ENCODE peak calls at places on chromosomes 5 and 9, in ten cellular contexts. One of them, this sample, is unnamed.

GRCh38 chr5:16616536-16617271 is at the start of gene RETREG1:
- DNase-seq in lower leg skin: peak
- DNase-seq in gastrocnemius medialis: no peak
- DNase-seq in HepG2: no peak
- DNase-seq in A549: peak
- DNase-seq in heart left ventricle: peak
- DNase-seq in right lobe of liver: peak
- DNase-seq in H1: peak
- DNase-seq in ovary: peak
- DNase-seq in stomach: peak
- DNase-seq in this sample: peak

GRCh38 chr9:117405950-117406705 is 8.7 kb downstream of the ASTN2 start:
- DNase-seq in HepG2: no peak
- DNase-seq in lower leg skin: no peak
- DNase-seq in heart left ventricle: no peak
- DNase-seq in right lobe of liver: no peak
- DNase-seq in H1: no peak
- DNase-seq in stomach: no peak
- DNase-seq in ovary: no peak
- DNase-seq in gastrocnemius medialis: no peak
- DNase-seq in A549: no peak
- DNase-seq in this sample: no peak

GRCh38 chr5:31492824-31493223 is 39.1 kb downstream of the DROSHA start:
- DNase-seq in heart left ventricle: no peak
- DNase-seq in stomach: no peak
- DNase-seq in gastrocnemius medialis: no peak
- DNase-seq in lower leg skin: no peak
- DNase-seq in A549: no peak
- DNase-seq in ovary: no peak
- DNase-seq in H1: no peak
- DNase-seq in right lobe of liver: no peak
- DNase-seq in HepG2: no peak
- DNase-seq in this sample: no peak

GRCh38 chr5:157961828-157962390 is 103.0 kb upstream of the CLINT1 start:
- DNase-seq in stomach: no peak
- DNase-seq in ovary: no peak
- DNase-seq in HepG2: no peak
- DNase-seq in H1: no peak
- DNase-seq in heart left ventricle: no peak
- DNase-seq in gastrocnemius medialis: no peak
- DNase-seq in right lobe of liver: no peak
- DNase-seq in lower leg skin: no peak
- DNase-seq in A549: no peak
- DNase-seq in this sample: no peak

GRCh38 chr5:158273035-158273434 is 414.1 kb upstream of the CLINT1 start:
- DNase-seq in right lobe of liver: no peak
- DNase-seq in A549: no peak
- DNase-seq in H1: no peak
- DNase-seq in HepG2: no peak
- DNase-seq in heart left ventricle: no peak
- DNase-seq in gastrocnemius medialis: no peak
- DNase-seq in lower leg skin: no peak
- DNase-seq in ovary: no peak
- DNase-seq in stomach: no peak
- DNase-seq in this sample: no peak

GRCh38 chr5:38738898-38739743 is 106.7 kb upstream of the OSMR start:
- DNase-seq in H1: no peak
- DNase-seq in right lobe of liver: no peak
- DNase-seq in A549: no peak
- DNase-seq in lower leg skin: no peak
- DNase-seq in HepG2: no peak
- DNase-seq in gastrocnemius medialis: no peak
- DNase-seq in stomach: no peak
- DNase-seq in ovary: no peak
- DNase-seq in heart left ventricle: no peak
- DNase-seq in this sample: no peak

GRCh38 chr5:140207250-140207954 is 32.4 kb downstream of the CYSTM1 start:
- DNase-seq in HepG2: no peak
- DNase-seq in A549: no peak
- DNase-seq in right lobe of liver: no peak
- DNase-seq in H1: no peak
- DNase-seq in stomach: no peak
- DNase-seq in lower leg skin: no peak
- DNase-seq in ovary: no peak
- DNase-seq in gastrocnemius medialis: no peak
- DNase-seq in heart left ventricle: no peak
- DNase-seq in this sample: no peak

GRCh38 chr5:180607861-180608571 is 16.7 kb upstream of the SCGB3A1 start:
- DNase-seq in gastrocnemius medialis: no peak
- DNase-seq in A549: no peak
- DNase-seq in HepG2: peak
- DNase-seq in ovary: no peak
- DNase-seq in H1: no peak
- DNase-seq in right lobe of liver: no peak
- DNase-seq in heart left ventricle: no peak
- DNase-seq in stomach: no peak
- DNase-seq in lower leg skin: no peak
- DNase-seq in this sample: no peak

GRCh38 chr9:123311250-123311753 is 42.9 kb upstream of the STRBP start:
- DNase-seq in H1: no peak
- DNase-seq in gastrocnemius medialis: peak
- DNase-seq in stomach: no peak
- DNase-seq in heart left ventricle: no peak
- DNase-seq in HepG2: no peak
- DNase-seq in ovary: no peak
- DNase-seq in lower leg skin: no peak
- DNase-seq in A549: no peak
- DNase-seq in right lobe of liver: no peak
- DNase-seq in this sample: no peak

GRCh38 chr9:90000925-90001324 is 396.1 kb downstream of the GADD45G start:
- DNase-seq in right lobe of liver: no peak
- DNase-seq in gastrocnemius medialis: no peak
- DNase-seq in heart left ventricle: no peak
- DNase-seq in A549: no peak
- DNase-seq in HepG2: no peak
- DNase-seq in lower leg skin: no peak
- DNase-seq in stomach: no peak
- DNase-seq in H1: no peak
- DNase-seq in ovary: no peak
- DNase-seq in this sample: no peak

GRCh38 chr5:80871541-80871961 is 88.6 kb upstream of the RASGRF2 start:
- DNase-seq in stomach: no peak
- DNase-seq in ovary: no peak
- DNase-seq in heart left ventricle: no peak
- DNase-seq in right lobe of liver: no peak
- DNase-seq in HepG2: peak
- DNase-seq in H1: no peak
- DNase-seq in lower leg skin: no peak
- DNase-seq in A549: peak
- DNase-seq in gastrocnemius medialis: no peak
- DNase-seq in this sample: no peak

GRCh38 chr9:76373173-76373771 is 21.0 kb downstream of the RFK start:
- DNase-seq in right lobe of liver: peak
- DNase-seq in A549: peak
- DNase-seq in H1: no peak
- DNase-seq in ovary: no peak
- DNase-seq in lower leg skin: peak
- DNase-seq in stomach: peak
- DNase-seq in HepG2: peak
- DNase-seq in heart left ventricle: peak
- DNase-seq in gastrocnemius medialis: peak
- DNase-seq in this sample: peak

DNA sequence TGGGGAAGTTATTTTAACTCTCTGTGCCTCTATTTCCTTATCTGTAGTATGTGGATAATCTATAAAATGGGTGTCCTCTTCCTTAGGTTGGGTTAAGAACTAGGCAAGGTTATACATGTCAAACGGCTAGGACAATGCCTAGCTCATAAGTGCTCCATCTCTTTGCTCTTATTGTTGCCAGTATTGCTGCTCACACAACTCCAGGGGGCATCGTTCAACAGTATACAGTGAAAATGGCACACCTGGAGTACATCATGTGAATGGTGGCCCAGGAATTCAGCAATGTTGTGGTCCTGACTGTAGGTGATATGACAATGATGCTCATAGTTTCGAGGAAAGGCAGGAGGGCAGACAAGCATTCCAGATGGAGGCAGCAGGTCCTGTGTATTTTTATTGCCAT is 30.1 kb downstream of the SLIT3 start:
- DNase-seq in right lobe of liver: no peak
- DNase-seq in ovary: no peak
- DNase-seq in A549: no peak
- DNase-seq in lower leg skin: no peak
- DNase-seq in stomach: no peak
- DNase-seq in HepG2: no peak
- DNase-seq in gastrocnemius medialis: no peak
- DNase-seq in heart left ventricle: no peak
- DNase-seq in H1: no peak
- DNase-seq in this sample: no peak
- TF ChIP-seq CTCF in right lobe of liver: no peak
- TF ChIP-seq CTCF in ovary: no peak
- TF ChIP-seq CTCF in A549: peak
- TF ChIP-seq CTCF in lower leg skin: no peak
- TF ChIP-seq CTCF in stomach: no peak
- TF ChIP-seq CTCF in HepG2: no peak
- TF ChIP-seq CTCF in gastrocnemius medialis: no peak
- TF ChIP-seq CTCF in heart left ventricle: no peak
- TF ChIP-seq CTCF in H1: no peak
- TF ChIP-seq CTCF in this sample: no peak

GRCh38 chr5:110735545-110735944 is 3.3 kb upstream of the SLC25A46 start:
- DNase-seq in ovary: no peak
- DNase-seq in heart left ventricle: no peak
- DNase-seq in right lobe of liver: no peak
- DNase-seq in gastrocnemius medialis: no peak
- DNase-seq in HepG2: no peak
- DNase-seq in lower leg skin: no peak
- DNase-seq in H1: no peak
- DNase-seq in A549: no peak
- DNase-seq in stomach: no peak
- DNase-seq in this sample: no peak

GRCh38 chr5:110738503-110738811 is 350 bp upstream of the SLC25A46 start:
- DNase-seq in heart left ventricle: no peak
- DNase-seq in gastrocnemius medialis: no peak
- DNase-seq in HepG2: no peak
- DNase-seq in lower leg skin: no peak
- DNase-seq in right lobe of liver: no peak
- DNase-seq in stomach: no peak
- DNase-seq in ovary: no peak
- DNase-seq in A549: peak
- DNase-seq in H1: no peak
- DNase-seq in this sample: no peak

GRCh38 chr5:110736763-110737162 is 2.0 kb upstream of the SLC25A46 start:
- DNase-seq in heart left ventricle: no peak
- DNase-seq in stomach: no peak
- DNase-seq in gastrocnemius medialis: no peak
- DNase-seq in ovary: no peak
- DNase-seq in A549: no peak
- DNase-seq in H1: no peak
- DNase-seq in lower leg skin: no peak
- DNase-seq in HepG2: no peak
- DNase-seq in right lobe of liver: no peak
- DNase-seq in this sample: no peak

GRCh38 chr5:110738812-110739651 is at the start of gene SLC25A46:
- DNase-seq in A549: peak
- DNase-seq in right lobe of liver: peak
- DNase-seq in stomach: peak
- DNase-seq in H1: peak
- DNase-seq in heart left ventricle: peak
- DNase-seq in lower leg skin: peak
- DNase-seq in ovary: peak
- DNase-seq in gastrocnemius medialis: peak
- DNase-seq in HepG2: peak
- DNase-seq in this sample: peak

GRCh38 chr5:110734101-110734500 is 4.7 kb upstream of the SLC25A46 start:
- DNase-seq in right lobe of liver: no peak
- DNase-seq in heart left ventricle: no peak
- DNase-seq in HepG2: no peak
- DNase-seq in lower leg skin: no peak
- DNase-seq in stomach: no peak
- DNase-seq in H1: no peak
- DNase-seq in gastrocnemius medialis: no peak
- DNase-seq in A549: no peak
- DNase-seq in ovary: no peak
- DNase-seq in this sample: no peak
- TF ChIP-seq POLR2A in right lobe of liver: no peak
- TF ChIP-seq POLR2A in heart left ventricle: no peak
- TF ChIP-seq POLR2A in HepG2: no peak
- TF ChIP-seq POLR2A in lower leg skin: no peak
- TF ChIP-seq POLR2A in stomach: no peak
- TF ChIP-seq POLR2A in H1: no peak
- TF ChIP-seq POLR2A in gastrocnemius medialis: no peak
- TF ChIP-seq POLR2A in A549: no peak
- TF ChIP-seq POLR2A in ovary: no peak
- TF ChIP-seq POLR2A in this sample: no peak

DNA sequence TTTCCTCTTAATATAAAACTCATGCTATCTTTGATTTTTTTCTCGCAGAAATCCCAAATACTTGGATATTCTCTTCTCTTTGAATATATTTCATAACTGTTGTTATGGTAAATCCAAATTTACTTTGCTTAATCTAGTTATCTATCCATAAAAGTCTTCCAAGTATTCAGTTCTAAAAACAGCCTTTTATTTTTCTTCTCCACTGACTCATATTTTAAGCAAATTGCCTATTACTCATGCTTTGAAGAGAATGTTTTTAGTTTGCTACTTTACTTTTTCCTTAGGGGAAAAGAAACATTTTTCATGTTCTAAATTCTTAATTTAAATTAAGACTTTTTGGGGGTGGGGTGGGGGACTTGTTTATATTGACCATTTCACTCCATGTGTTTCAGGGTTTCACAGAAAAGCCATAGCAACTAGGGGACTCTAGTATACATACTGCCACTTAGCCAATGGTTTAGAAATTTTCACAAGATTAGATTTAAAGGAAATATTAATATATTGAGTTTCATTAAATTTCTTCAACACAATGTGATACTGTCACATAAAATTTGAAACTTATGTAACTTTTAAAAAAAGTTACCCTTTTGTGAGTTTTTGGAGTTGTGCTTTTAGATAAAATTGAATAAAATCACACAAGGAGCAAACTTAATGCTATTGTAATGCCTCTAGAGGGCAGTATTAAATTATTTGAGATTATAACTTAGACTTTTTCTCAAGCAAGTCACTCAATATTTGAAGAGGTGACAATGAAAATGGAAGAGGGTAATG is 545.8 kb upstream of the ARRDC3 start:
- DNase-seq in right lobe of liver: no peak
- DNase-seq in ovary: no peak
- DNase-seq in H1: no peak
- DNase-seq in stomach: no peak
- DNase-seq in gastrocnemius medialis: no peak
- DNase-seq in heart left ventricle: no peak
- DNase-seq in A549: peak
- DNase-seq in HepG2: no peak
- DNase-seq in lower leg skin: no peak
- DNase-seq in this sample: no peak
- TF ChIP-seq CTCF in right lobe of liver: peak
- TF ChIP-seq CTCF in ovary: no peak
- TF ChIP-seq CTCF in H1: no peak
- TF ChIP-seq CTCF in stomach: peak
- TF ChIP-seq CTCF in gastrocnemius medialis: no peak
- TF ChIP-seq CTCF in heart left ventricle: peak
- TF ChIP-seq CTCF in A549: peak
- TF ChIP-seq CTCF in HepG2: peak
- TF ChIP-seq CTCF in lower leg skin: no peak
- TF ChIP-seq CTCF in this sample: peak

GRCh38 chr5:132410451-132411381 is 41.2 kb downstream of the SLC22A5 start:
- DNase-seq in heart left ventricle: peak
- DNase-seq in stomach: peak
- DNase-seq in A549: peak
- DNase-seq in lower leg skin: peak
- DNase-seq in H1: peak
- DNase-seq in HepG2: peak
- DNase-seq in gastrocnemius medialis: peak
- DNase-seq in right lobe of liver: peak
- DNase-seq in ovary: peak
- DNase-seq in this sample: peak
- TF ChIP-seq POLR2A in heart left ventricle: no peak
- TF ChIP-seq POLR2A in stomach: no peak
- TF ChIP-seq POLR2A in A549: peak
- TF ChIP-seq POLR2A in lower leg skin: no peak
- TF ChIP-seq POLR2A in H1: no peak
- TF ChIP-seq POLR2A in HepG2: peak
- TF ChIP-seq POLR2A in gastrocnemius medialis: peak
- TF ChIP-seq POLR2A in right lobe of liver: peak
- TF ChIP-seq POLR2A in ovary: peak
- TF ChIP-seq POLR2A in this sample: peak

This sample was measured in tibial nerve.